ENCODE peak calls at places on chromosomes 5 and 9, in eight cellular contexts. One of them, this sample, is unnamed.

GRCh38 chr9:131270171-131271015 is 5.9 kb downstream of the FAM78A start:
- DNase-seq in SJSA1: no peak
- DNase-seq in germinal center: peak
- DNase-seq in CD4-positive, alpha-beta T cell: peak
- DNase-seq in CD8-positive, alpha-beta memory T cell: no peak
- DNase-seq in psoas muscle: peak
- DNase-seq in caudate nucleus: no peak
- DNase-seq in hepatic stellate cell: no peak
- DNase-seq in this sample: peak

GRCh38 chr5:86971034-86971511 is 296.6 kb upstream of the RASA1 start:
- DNase-seq in caudate nucleus: no peak
- DNase-seq in hepatic stellate cell: no peak
- DNase-seq in CD8-positive, alpha-beta memory T cell: no peak
- DNase-seq in CD4-positive, alpha-beta T cell: no peak
- DNase-seq in germinal center: no peak
- DNase-seq in SJSA1: peak
- DNase-seq in psoas muscle: no peak
- DNase-seq in this sample: no peak

GRCh38 chr5:18740301-18740700 is 1106.0 kb downstream of the TAF11L14 start:
- DNase-seq in caudate nucleus: no peak
- DNase-seq in psoas muscle: no peak
- DNase-seq in germinal center: no peak
- DNase-seq in CD8-positive, alpha-beta memory T cell: no peak
- DNase-seq in SJSA1: no peak
- DNase-seq in CD4-positive, alpha-beta T cell: no peak
- DNase-seq in hepatic stellate cell: no peak
- DNase-seq in this sample: no peak

GRCh38 chr5:113221294-113222176 is 213.3 kb downstream of the TSSK1B start:
- DNase-seq in CD4-positive, alpha-beta T cell: no peak
- DNase-seq in caudate nucleus: no peak
- DNase-seq in SJSA1: peak
- DNase-seq in germinal center: no peak
- DNase-seq in hepatic stellate cell: no peak
- DNase-seq in psoas muscle: no peak
- DNase-seq in CD8-positive, alpha-beta memory T cell: no peak
- DNase-seq in this sample: no peak

GRCh38 chr5:44885903-44886302 is 77.2 kb downstream of the MRPS30 start:
- DNase-seq in CD8-positive, alpha-beta memory T cell: no peak
- DNase-seq in SJSA1: no peak
- DNase-seq in caudate nucleus: no peak
- DNase-seq in CD4-positive, alpha-beta T cell: no peak
- DNase-seq in germinal center: no peak
- DNase-seq in hepatic stellate cell: no peak
- DNase-seq in psoas muscle: no peak
- DNase-seq in this sample: no peak

GRCh38 chr5:149700347-149700746 is 29.8 kb upstream of the PPARGC1B start:
- DNase-seq in caudate nucleus: no peak
- DNase-seq in hepatic stellate cell: no peak
- DNase-seq in psoas muscle: no peak
- DNase-seq in germinal center: no peak
- DNase-seq in CD4-positive, alpha-beta T cell: no peak
- DNase-seq in SJSA1: no peak
- DNase-seq in CD8-positive, alpha-beta memory T cell: no peak
- DNase-seq in this sample: peak

GRCh38 chr9:82763631-82764030 is 299.3 kb downstream of the RASEF start:
- DNase-seq in psoas muscle: no peak
- DNase-seq in CD4-positive, alpha-beta T cell: no peak
- DNase-seq in CD8-positive, alpha-beta memory T cell: no peak
- DNase-seq in hepatic stellate cell: no peak
- DNase-seq in caudate nucleus: no peak
- DNase-seq in germinal center: no peak
- DNase-seq in SJSA1: no peak
- DNase-seq in this sample: no peak

GRCh38 chr5:127056896-127057295 is 16.4 kb downstream of the C5orf63 start:
- DNase-seq in caudate nucleus: no peak
- DNase-seq in psoas muscle: no peak
- DNase-seq in germinal center: no peak
- DNase-seq in CD4-positive, alpha-beta T cell: no peak
- DNase-seq in CD8-positive, alpha-beta memory T cell: no peak
- DNase-seq in hepatic stellate cell: no peak
- DNase-seq in SJSA1: no peak
- DNase-seq in this sample: no peak

GRCh38 chr9:133703571-133704399 is 34.4 kb downstream of the SARDH start:
- DNase-seq in hepatic stellate cell: no peak
- DNase-seq in germinal center: no peak
- DNase-seq in CD8-positive, alpha-beta memory T cell: no peak
- DNase-seq in SJSA1: no peak
- DNase-seq in psoas muscle: peak
- DNase-seq in caudate nucleus: no peak
- DNase-seq in CD4-positive, alpha-beta T cell: peak
- DNase-seq in this sample: no peak

This sample was measured in heart left ventricle.